ENCODE peak calls at places on chromosomes 11 and 22, in ten cellular contexts. E is NCI-H187; H is hepatocyte; J is BJ; O is amygdala; V is astrocyte of the spinal cord; Z is activated naive CD8-positive, alpha-beta T cell treated with anti-CD3 and anti-CD28 coated beads, Interleukin-2, amount 50 U/mL, for 24 hours; G is iris pigment epithelial cell; N is endodermal cell; U is NCI-H748 treated with DMSO at 0.1 percent for 48 hours. I is an unnamed sample.

GRCh38 chr11:64444838-64445441 is 86.0 kb downstream of the RPS6KA4 start:
- DNase-seq in E (no peak), H (no peak), J (no peak), O (no peak), V (no peak), Z (no peak), G (peak; percentile 29), N (peak; percentile 65), U (no peak), I (no peak)

GRCh38 chr22:30878516-30879365 is 89.8 kb downstream of the MORC2 start:
- DNase-seq in E (no peak), H (peak; percentile 58), J (no peak), O (no peak), V (no peak), Z (no peak), G (no peak), N (no peak), U (no peak), I (no peak)

GRCh38 chr11:27614092-27614491 is 86.2 kb downstream of the BDNF start:
- DNase-seq in E (no peak), H (no peak), J (no peak), O (no peak), V (no peak), Z (no peak), G (no peak), N (no peak), U (no peak), I (no peak)

GRCh38 chr22:22593250-22593649 is 34.2 kb upstream of the PRAME start:
- DNase-seq in E (no peak), H (no peak), J (no peak), O (no peak), V (no peak), Z (no peak), G (no peak), N (no peak), U (no peak), I (no peak)

GRCh38 chr11:97856666-97857065 is 1164.1 kb upstream of the CNTN5 start:
- DNase-seq in E (no peak), H (no peak), J (no peak), O (no peak), V (no peak), Z (no peak), G (no peak), N (peak; percentile 81), U (peak; percentile 90), I (peak; percentile 42)

GRCh38 chr11:63764712-63765631 is 3.6 kb downstream of the ZFTA start:
- DNase-seq in E (no peak), H (peak; percentile 67), J (no peak), O (no peak), V (no peak), Z (no peak), G (no peak), N (peak; percentile 86), U (no peak), I (no peak)

GRCh38 chr11:101341578-101341977 is 212.0 kb upstream of the PGR start:
- DNase-seq in E (no peak), H (peak; percentile 19), J (no peak), O (no peak), V (no peak), Z (no peak), G (no peak), N (no peak), U (no peak), I (no peak)

GRCh38 chr22:31083377-31083768 is 2.3 kb downstream of the SMTN start:
- DNase-seq in E (no peak), H (no peak), J (no peak), O (no peak), V (no peak), Z (no peak), G (no peak), N (no peak), U (no peak), I (no peak)

GRCh38 chr11:131748146-131749050 is 378.0 kb downstream of the NTM start:
- DNase-seq in E (peak; percentile 15), H (peak; percentile 83), J (no peak), O (peak; percentile 36), V (peak; percentile 89), Z (peak; percentile 45), G (peak; percentile 79), N (peak; percentile 88), U (peak; percentile 56), I (no peak)

GRCh38 chr11:115198301-115198700 is 305.9 kb downstream of the CADM1 start:
- DNase-seq in E (peak; percentile 41), H (no peak), J (no peak), O (no peak), V (peak; percentile 77), Z (no peak), G (peak; percentile 36), N (no peak), U (peak; percentile 23), I (no peak)

GRCh38 chr11:28636033-28636432 is 527.8 kb downstream of the METTL15 start:
- DNase-seq in E (no peak), H (no peak), J (no peak), O (no peak), V (no peak), Z (no peak), G (no peak), N (no peak), U (no peak), I (no peak)

GRCh38 chr22:46652081-46652929 is 32.1 kb downstream of the GRAMD4 start:
- DNase-seq in E (no peak), H (peak; percentile 67), J (no peak), O (no peak), V (peak; percentile 64), Z (peak; percentile 64), G (peak; percentile 53), N (no peak), U (no peak), I (no peak)

GRCh38 chr11:62539238-62539925 is 7.2 kb downstream of the AHNAK start:
- DNase-seq in E (no peak), H (peak; percentile 87), J (peak; percentile 66), O (no peak), V (peak; percentile 94), Z (peak; percentile 71), G (peak; percentile 85), N (peak; percentile 59), U (no peak), I (no peak)

GRCh38 chr22:46812034-46812605 is 49.7 kb downstream of the TBC1D22A start:
- DNase-seq in E (no peak), H (no peak), J (no peak), O (no peak), V (no peak), Z (no peak), G (no peak), N (peak; percentile 33), U (no peak), I (no peak)

GRCh38 chr11:118180300-118180703 is 3.9 kb upstream of the SCN2B start:
- DNase-seq in E (no peak), H (peak; percentile 61), J (no peak), O (peak; percentile 92), V (no peak), Z (no peak), G (peak; percentile 21), N (peak; percentile 92), U (no peak), I (no peak)

GRCh38 chr11:109818303-109818702 is 274.9 kb upstream of the ZC3H12C start:
- DNase-seq in E (no peak), H (no peak), J (no peak), O (no peak), V (no peak), Z (no peak), G (no peak), N (no peak), U (no peak), I (no peak)

GRCh38 chr11:1640076-1640946 is 10.7 kb downstream of the KRTAP5-5 start:
- DNase-seq in E (peak; percentile 47), H (peak; percentile 76), J (no peak), O (no peak), V (no peak), Z (peak; percentile 47), G (peak; percentile 16), N (peak; percentile 90), U (peak; percentile 93), I (no peak)

GRCh38 chr11:73956876-73957653 is 6.2 kb downstream of the DNAJB13 start:
- DNase-seq in E (no peak), H (no peak), J (no peak), O (no peak), V (no peak), Z (no peak), G (no peak), N (no peak), U (no peak), I (no peak)

GRCh38 chr11:128157423-128158298 is 429.7 kb downstream of the ETS1 start:
- DNase-seq in E (peak; percentile 38), H (peak; percentile 81), J (peak; percentile 21), O (no peak), V (peak; percentile 88), Z (peak; percentile 67), G (peak; percentile 76), N (peak; percentile 81), U (peak; percentile 75), I (peak; percentile 59)

GRCh38 chr11:39374963-39375698 is 2084.3 kb downstream of the LRRC4C start:
- DNase-seq in E (no peak), H (peak; percentile 58), J (no peak), O (no peak), V (peak; percentile 15), Z (no peak), G (peak; percentile 7), N (no peak), U (no peak), I (no peak)

GRCh38 chr11:106988151-106988806 is 30.0 kb downstream of the GUCY1A2 start:
- DNase-seq in E (no peak), H (peak; percentile 64), J (peak; percentile 90), O (no peak), V (peak; percentile 92), Z (no peak), G (peak; percentile 79), N (no peak), U (no peak), I (no peak)

GRCh38 chr11:1827095-1827797 is 7.5 kb upstream of the SYT8 start:
- DNase-seq in E (no peak), H (peak; percentile 76), J (no peak), O (peak; percentile 44), V (peak; percentile 83), Z (no peak), G (peak; percentile 43), N (no peak), U (peak; percentile 5), I (no peak)

GRCh38 chr22:43428005-43428485 is 16.2 kb downstream of the MPPED1 start:
- DNase-seq in E (no peak), H (no peak), J (no peak), O (no peak), V (no peak), Z (no peak), G (no peak), N (no peak), U (no peak), I (no peak)

GRCh38 chr11:100188137-100188783 is 498.8 kb upstream of the ARHGAP42 start:
- DNase-seq in E (no peak), H (no peak), J (no peak), O (no peak), V (no peak), Z (no peak), G (no peak), N (no peak), U (no peak), I (no peak)

GRCh38 chr11:13105237-13105844 is 96.2 kb downstream of the RASSF10 start:
- DNase-seq in E (peak; percentile 37), H (peak; percentile 40), J (no peak), O (no peak), V (no peak), Z (no peak), G (no peak), N (no peak), U (peak; percentile 99), I (no peak)

GRCh38 chr11:126647735-126648134 is 292.2 kb downstream of the ST3GAL4 start:
- DNase-seq in E (no peak), H (peak; percentile 49), J (peak; percentile 67), O (no peak), V (peak; percentile 88), Z (no peak), G (peak; percentile 45), N (no peak), U (no peak), I (no peak)

GRCh38 chr11:4983851-4984250 is 10.8 kb upstream of the OR51L1 start:
- DNase-seq in E (no peak), H (peak; percentile 30), J (no peak), O (no peak), V (no peak), Z (no peak), G (no peak), N (peak; percentile 51), U (no peak), I (no peak)

GRCh38 chr11:102771351-102771750 is 9.1 kb downstream of the MMP10 start:
- DNase-seq in E (no peak), H (no peak), J (no peak), O (no peak), V (no peak), Z (no peak), G (no peak), N (no peak), U (no peak), I (no peak)